ENCODE peak calls at places on chromosome 3, in four cellular contexts. One of them, this sample, is unnamed.

GRCh38 chr3:129663045-129663446 is 56.6 kb upstream of the PLXND1 start:
- DNase-seq in Panc1: no peak
- DNase-seq in A549: peak; percentile 97
- DNase-seq in HepG2: peak; percentile 83
- DNase-seq in this sample: peak; percentile 93

GRCh38 chr3:132788299-132788698 is 66.1 kb upstream of the NPHP3 start:
- DNase-seq in Panc1: no peak
- DNase-seq in A549: no peak
- DNase-seq in HepG2: no peak
- DNase-seq in this sample: peak; percentile 8

GRCh38 chr3:130662407-130663028 is 84.1 kb downstream of the PIK3R4 start:
- DNase-seq in Panc1: no peak
- DNase-seq in A549: no peak
- DNase-seq in HepG2: no peak
- DNase-seq in this sample: no peak

GRCh38 chr3:107344722-107345121 is 32.5 kb upstream of the CCDC54 start:
- DNase-seq in Panc1: no peak
- DNase-seq in A549: no peak
- DNase-seq in HepG2: no peak
- DNase-seq in this sample: no peak

GRCh38 chr3:149648525-149648924 is 9.3 kb downstream of the WWTR1 start:
- DNase-seq in Panc1: no peak
- DNase-seq in A549: no peak
- DNase-seq in HepG2: no peak
- DNase-seq in this sample: no peak

GRCh38 chr3:177465243-177465642 is 268.0 kb upstream of the TBL1XR1 start:
- DNase-seq in Panc1: no peak
- DNase-seq in A549: no peak
- DNase-seq in HepG2: no peak
- DNase-seq in this sample: no peak

GRCh38 chr3:33277193-33277882 is at the start of gene FBXL2:
- DNase-seq in Panc1: no peak
- DNase-seq in A549: peak; percentile 89
- DNase-seq in HepG2: peak; percentile 75
- DNase-seq in this sample: peak; percentile 57

GRCh38 chr3:151130437-151130836 is 45.0 kb downstream of the MED12L start:
- DNase-seq in Panc1: no peak
- DNase-seq in A549: no peak
- DNase-seq in HepG2: no peak
- DNase-seq in this sample: no peak

GRCh38 chr3:137263982-137264777 is 306.4 kb downstream of the IL20RB start:
- DNase-seq in Panc1: no peak
- DNase-seq in A549: no peak
- DNase-seq in HepG2: no peak
- DNase-seq in this sample: no peak

GRCh38 chr3:21954709-21955108 is 203.7 kb upstream of the ZNF385D start:
- DNase-seq in Panc1: no peak
- DNase-seq in A549: no peak
- DNase-seq in HepG2: no peak
- DNase-seq in this sample: no peak

GRCh38 chr3:60101628-60102027 is 1051.8 kb upstream of the CFAP20DC start:
- DNase-seq in Panc1: no peak
- DNase-seq in A549: no peak
- DNase-seq in HepG2: no peak
- DNase-seq in this sample: no peak

GRCh38 chr3:186760141-186760813 is 23.1 kb upstream of the EIF4A2 start:
- DNase-seq in Panc1: no peak
- DNase-seq in A549: no peak
- DNase-seq in HepG2: peak; percentile 46
- DNase-seq in this sample: peak; percentile 84

GRCh38 chr3:97510795-97511194 is 253.8 kb upstream of the ARL6 start:
- DNase-seq in Panc1: no peak
- DNase-seq in A549: no peak
- DNase-seq in HepG2: no peak
- DNase-seq in this sample: no peak

GRCh38 chr3:49785565-49786356 is 581 bp downstream of the IP6K1 start:
- DNase-seq in Panc1: no peak
- DNase-seq in A549: no peak
- DNase-seq in HepG2: no peak
- DNase-seq in this sample: no peak
- TF ChIP-seq REST in Panc1: no peak
- TF ChIP-seq REST in A549: no peak
- TF ChIP-seq REST in HepG2: no peak
- TF ChIP-seq REST in this sample: no peak

GRCh38 chr3:5301671-5302297 is 114.3 kb downstream of the EDEM1 start:
- DNase-seq in Panc1: no peak
- DNase-seq in A549: no peak
- DNase-seq in HepG2: no peak
- DNase-seq in this sample: no peak
- TF ChIP-seq REST in Panc1: no peak
- TF ChIP-seq REST in A549: no peak
- TF ChIP-seq REST in HepG2: no peak
- TF ChIP-seq REST in this sample: no peak

GRCh38 chr3:127159547-127159946 is 33.4 kb upstream of the PRR23E start:
- DNase-seq in Panc1: no peak
- DNase-seq in A549: no peak
- DNase-seq in HepG2: no peak
- DNase-seq in this sample: no peak
- TF ChIP-seq REST in Panc1: no peak
- TF ChIP-seq REST in A549: no peak
- TF ChIP-seq REST in HepG2: no peak
- TF ChIP-seq REST in this sample: no peak

GRCh38 chr3:46470831-46471230 is 6.1 kb upstream of the LTF start:
- DNase-seq in Panc1: no peak
- DNase-seq in A549: no peak
- DNase-seq in HepG2: no peak
- DNase-seq in this sample: no peak

GRCh38 chr3:46469680-46470357 is 5.1 kb upstream of the LTF start:
- DNase-seq in Panc1: no peak
- DNase-seq in A549: no peak
- DNase-seq in HepG2: no peak
- DNase-seq in this sample: no peak

GRCh38 chr3:46471371-46471914 is 6.7 kb upstream of the LTF start:
- DNase-seq in Panc1: no peak
- DNase-seq in A549: no peak
- DNase-seq in HepG2: no peak
- DNase-seq in this sample: no peak

GRCh38 chr3:46472736-46473135 is 8.0 kb upstream of the LTF start:
- DNase-seq in Panc1: no peak
- DNase-seq in A549: no peak
- DNase-seq in HepG2: no peak
- DNase-seq in this sample: no peak

GRCh38 chr3:46472056-46472455 is 7.4 kb upstream of the LTF start:
- DNase-seq in Panc1: no peak
- DNase-seq in A549: no peak
- DNase-seq in HepG2: no peak
- DNase-seq in this sample: no peak
- TF ChIP-seq REST in Panc1: no peak
- TF ChIP-seq REST in A549: no peak
- TF ChIP-seq REST in HepG2: no peak
- TF ChIP-seq REST in this sample: no peak